ENCODE peak calls at places on chromosome 4, in six cellular contexts. E is tibial nerve, X is uterus, Q is H9, I is fibroblast of lung, W is heart left ventricle. H is an unnamed sample. For H3K4me1, the result is how much of the 10 kb centered on the place peaks cover.

GRCh38 chr4:138522366-138522765 is 280.2 kb upstream of the SLC7A11 start:
- DNase-seq in E (no peak), X (no peak), Q (peak), I (peak), W (no peak), H (no peak)

GRCh38 chr4:80566203-80566872 is 230.8 kb downstream of the CFAP299 start:
- DNase-seq in E (no peak), X (no peak), Q (no peak), I (peak), W (no peak), H (no peak)

GRCh38 chr4:76969493-76969892 is 19.9 kb downstream of the SEPTIN11 start:
- DNase-seq in E (no peak), X (no peak), Q (no peak), I (no peak), W (no peak), H (no peak)

GRCh38 chr4:137543650-137544049 is 11.4 kb upstream of the PCDH18 start:
- DNase-seq in E (no peak), X (no peak), Q (no peak), I (no peak), W (no peak), H (no peak)

GRCh38 chr4:15238720-15239119 is 189.1 kb upstream of the C1QTNF7 start:
- DNase-seq in E (no peak), X (no peak), Q (peak), I (peak), W (no peak), H (no peak)

GRCh38 chr4:105551968-105552746 is at the start of gene ARHGEF38:
- DNase-seq in E (no peak), X (no peak), Q (peak), I (peak), W (no peak), H (peak)

GRCh38 chr4:69092190-69092589 is 4.1 kb upstream of the UGT2B7 start:
- DNase-seq in E (no peak), X (no peak), Q (no peak), I (peak), W (no peak), H (no peak)

GRCh38 chr4:161376275-161376674 is 787.5 kb downstream of the FSTL5 start:
- DNase-seq in E (no peak), X (no peak), Q (no peak), I (peak), W (no peak), H (no peak)

GRCh38 chr4:47790105-47790504 is 47.8 kb downstream of the CORIN start:
- DNase-seq in E (no peak), X (no peak), Q (no peak), I (no peak), W (no peak), H (no peak)

GRCh38 chr4:1098311-1098925 is 14.9 kb downstream of the RNF212 start:
- DNase-seq in E (no peak), X (no peak), Q (peak), I (no peak), W (no peak), H (no peak)

GRCh38 chr4:118325443-118325842 is 27.4 kb downstream of the PRSS12 start:
- DNase-seq in E (no peak), X (no peak), Q (no peak), I (no peak), W (no peak), H (no peak)

GRCh38 chr4:21811576-21811975 is 137.0 kb downstream of the KCNIP4 start:
- DNase-seq in E (no peak), X (no peak), Q (no peak), I (no peak), W (no peak), H (no peak)

GRCh38 chr4:784401-785331 is 41.3 kb downstream of the CPLX1 start:
- DNase-seq in E (no peak), X (no peak), Q (no peak), I (no peak), W (peak), H (peak)

GRCh38 chr4:33625762-33626161 is 2618.6 kb downstream of the ARAP2 start:
- DNase-seq in E (no peak), X (no peak), Q (no peak), I (peak), W (no peak), H (no peak)

GRCh38 chr4:146186556-146186955 is 11.0 kb downstream of the LSM6 start:
- DNase-seq in E (no peak), X (no peak), Q (no peak), I (no peak), W (no peak), H (no peak)

GRCh38 chr4:157172011-157172410 is 48.5 kb upstream of the GRIA2 start:
- DNase-seq in E (no peak), X (no peak), Q (no peak), I (peak), W (no peak), H (no peak)

GRCh38 chr4:170122252-170122651 is 32.5 kb upstream of the AADAT start:
- DNase-seq in E (no peak), X (no peak), Q (no peak), I (no peak), W (no peak), H (no peak)

GRCh38 chr4:145513020-145513621 is 31.5 kb downstream of the SMAD1 start:
- DNase-seq in E (no peak), X (no peak), Q (no peak), I (no peak), W (no peak), H (no peak)

GRCh38 chr4:76830612-76831474 is 67.1 kb downstream of the SOWAHB start:
- DNase-seq in E (peak), X (peak), Q (no peak), I (peak), W (no peak), H (no peak)

GRCh38 chr4:147736458-147736857 is 4.6 kb downstream of the ARHGAP10 start:
- DNase-seq in E (no peak), X (no peak), Q (no peak), I (peak), W (no peak), H (no peak)

GRCh38 chr4:8905773-8906667 is 34.4 kb upstream of the HMX1 start:
- DNase-seq in E (no peak), X (peak), Q (peak), I (no peak), W (peak), H (peak)

GRCh38 chr4:122576261-122577188 is 44.3 kb downstream of the IL21 start:
- DNase-seq in E (peak), X (no peak), Q (no peak), I (peak), W (no peak), H (no peak)

GRCh38 chr4:152106113-152106763 is 345.4 kb upstream of the GATB start:
- DNase-seq in E (peak), X (peak), Q (no peak), I (peak), W (no peak), H (peak)

GRCh38 chr4:168710353-168710946 is 213.6 kb downstream of the PALLD start:
- DNase-seq in E (peak), X (peak), Q (no peak), I (peak), W (no peak), H (no peak)

GRCh38 chr4:72505314-72505744 is 63.7 kb downstream of the ADAMTS3 start:
- DNase-seq in E (no peak), X (peak), Q (peak), I (peak), W (no peak), H (peak)

GRCh38 chr4:76458829-76459228 is 23.8 kb downstream of the SHROOM3 start:
- DNase-seq in E (no peak), X (no peak), Q (no peak), I (no peak), W (no peak), H (no peak)

GRCh38 chr4:76620723-76621463 is 185.9 kb downstream of the SHROOM3 start:
- DNase-seq in E (no peak), X (no peak), Q (no peak), I (no peak), W (no peak), H (no peak)

GRCh38 chr4:162497564-162498167 is 333.9 kb upstream of the FSTL5 start:
- DNase-seq in E (no peak), X (no peak), Q (no peak), I (peak), W (no peak), H (no peak)

GRCh38 chr4:128393111-128393704 is 105.6 kb upstream of the PGRMC2 start:
- DNase-seq in E (no peak), X (no peak), Q (no peak), I (peak), W (no peak), H (no peak)

GRCh38 chr4:71783972-71784371 is at the start of gene GC:
- DNase-seq in E (no peak), X (no peak), Q (no peak), I (no peak), W (no peak), H (no peak)

GRCh38 chr4:165331823-165332222 is 4.4 kb downstream of the MSMO1 start:
- DNase-seq in E (no peak), X (no peak), Q (no peak), I (no peak), W (no peak), H (no peak)

GRCh38 chr4:52111995-52112394 is 60.9 kb downstream of the SPATA18 start:
- DNase-seq in E (no peak), X (no peak), Q (no peak), I (no peak), W (no peak), H (no peak)

GRCh38 chr4:152278505-152279301 is 257.2 kb downstream of the FBXW7 start:
- DNase-seq in E (no peak), X (no peak), Q (peak), I (no peak), W (no peak), H (peak)

GRCh38 chr4:186820371-186820990 is 96.8 kb upstream of the FAT1 start:
- DNase-seq in E (no peak), X (no peak), Q (no peak), I (peak), W (peak), H (peak)

GRCh38 chr4:26074672-26075071 is 160.7 kb downstream of the SMIM20 start:
- DNase-seq in E (peak), X (no peak), Q (no peak), I (no peak), W (no peak), H (no peak)

GRCh38 chr4:58560736-58561135 is 1450.6 kb upstream of the IGFBP7 start:
- DNase-seq in E (no peak), X (no peak), Q (no peak), I (no peak), W (no peak), H (no peak)

GRCh38 chr4:3250956-3251690 is 2.2 kb downstream of the MSANTD1 start:
- DNase-seq in E (no peak), X (peak), Q (peak), I (no peak), W (peak), H (peak)

GRCh38 chr4:78776729-78777555 is 792 bp downstream of the BMP2K start:
- DNase-seq in E (peak), X (peak), Q (peak), I (peak), W (peak), H (peak)

GRCh38 chr4:182620111-182620980 is 296.8 kb downstream of the DCTD start:
- DNase-seq in E (no peak), X (no peak), Q (no peak), I (no peak), W (no peak), H (no peak)

GRCh38 chr4:182619659-182620058 is 297.5 kb downstream of the DCTD start:
- DNase-seq in E (no peak), X (no peak), Q (no peak), I (no peak), W (no peak), H (no peak)

GRCh38 chr4:182616476-182616875 is 300.7 kb downstream of the DCTD start:
- DNase-seq in E (no peak), X (no peak), Q (no peak), I (no peak), W (no peak), H (no peak)
- H3K27ac ChIP-seq in E (no peak), X (no peak), Q (no peak), I (no peak), W (no peak), H (no peak)

DNA sequence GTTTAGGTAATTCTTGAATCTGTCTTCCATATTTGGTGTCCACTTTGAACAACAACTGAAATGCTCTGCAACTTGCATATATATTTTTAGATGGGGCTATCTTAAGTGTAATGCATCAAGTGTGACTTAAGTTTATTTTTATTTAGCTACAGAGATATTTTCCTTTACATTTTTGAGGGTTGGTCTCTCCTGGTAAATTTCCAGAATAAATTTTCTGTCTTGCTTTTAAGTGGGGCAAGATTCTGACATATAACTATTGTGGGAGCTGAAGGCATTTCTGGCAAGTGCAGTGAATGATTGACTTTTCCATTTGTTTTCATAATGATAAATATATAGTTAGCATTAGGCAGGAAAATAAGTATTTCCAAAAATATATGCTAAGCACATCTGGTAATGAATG is 18.8 kb downstream of the UNC5C start:
- DNase-seq in E (no peak), X (no peak), Q (no peak), I (no peak), W (no peak), H (no peak)
- H3K4me1 ChIP-seq in E (under half), X (under half), Q (under half), I (under half), W (under half), H (under half)

DNA sequence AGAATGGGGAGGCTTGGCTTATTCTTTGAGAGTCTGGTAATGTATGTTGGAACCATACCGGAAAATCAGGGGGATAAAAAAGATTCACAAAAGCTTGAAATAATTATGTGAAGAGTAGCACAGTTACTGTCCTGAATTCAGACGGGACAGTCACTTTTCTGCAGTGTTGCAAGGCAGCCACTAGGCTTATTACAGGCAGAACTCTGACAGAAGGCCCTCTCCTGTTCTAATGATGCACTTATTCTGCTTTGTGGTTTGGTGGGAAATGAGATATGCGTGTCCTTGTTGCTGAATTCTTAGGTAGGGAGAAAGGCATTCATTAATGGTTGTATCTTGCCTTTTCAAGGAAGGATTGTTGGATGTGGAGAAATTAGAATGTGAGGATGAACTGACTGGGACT is 37.2 kb downstream of the GUCY1B1 start:
- DNase-seq in E (no peak), X (no peak), Q (peak), I (peak), W (no peak), H (no peak)
- H3K27ac ChIP-seq in E (no peak), X (no peak), Q (no peak), I (no peak), W (no peak), H (no peak)

GRCh38 chr4:40547446-40548132 is 82.1 kb downstream of the RBM47 start:
- DNase-seq in E (no peak), X (no peak), Q (no peak), I (no peak), W (no peak), H (no peak)
- H3K4me1 ChIP-seq in E (under half), X (under half), Q (under half), I (under half), W (under half), H (under half)

DNA sequence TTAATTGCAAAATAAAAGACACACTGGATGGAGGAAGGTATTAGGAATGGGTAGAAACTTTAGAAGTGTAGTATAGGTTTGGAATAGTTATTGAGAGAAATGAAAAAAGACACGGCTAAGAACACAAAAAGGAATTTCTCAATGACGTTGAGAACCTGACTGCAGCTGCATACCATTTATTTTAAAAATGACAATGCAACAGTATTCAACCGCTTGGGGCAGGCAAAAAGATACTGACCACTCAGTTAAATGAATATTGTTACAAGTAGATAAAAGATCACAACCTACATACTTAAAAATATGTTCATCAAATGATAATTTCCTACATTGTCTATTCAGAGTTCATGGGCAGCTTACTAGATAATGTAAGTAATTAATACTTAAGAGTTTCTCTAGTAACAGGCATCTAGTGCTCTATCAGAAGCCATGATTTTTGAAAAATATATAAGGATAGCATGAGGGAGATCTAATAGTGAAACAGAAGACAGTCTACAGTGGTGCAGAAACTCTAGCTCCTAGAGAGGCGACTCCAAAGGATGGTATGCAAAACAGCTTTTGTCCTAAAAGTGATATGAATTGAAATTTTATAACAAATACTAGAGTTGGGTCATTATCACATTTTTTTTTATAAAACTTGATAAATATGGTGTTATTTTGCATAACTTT is 216.2 kb upstream of the VEGFC start:
- DNase-seq in E (no peak), X (no peak), Q (no peak), I (no peak), W (no peak), H (no peak)
- H3K27ac ChIP-seq in E (no peak), X (no peak), Q (no peak), I (no peak), W (no peak), H (no peak)

GRCh38 chr4:57020467-57021101 is 41.9 kb downstream of the POLR2B start:
- DNase-seq in E (no peak), X (no peak), Q (no peak), I (peak), W (no peak), H (no peak)
- H3K4me1 ChIP-seq in E (under half), X (under half), Q (under half), I (under half), W (under half), H (under half)

GRCh38 chr4:39936565-39937418 is 40.9 kb downstream of the PDS5A start:
- DNase-seq in E (no peak), X (no peak), Q (no peak), I (no peak), W (no peak), H (no peak)

GRCh38 chr4:39931441-39931901 is 46.2 kb downstream of the PDS5A start:
- DNase-seq in E (no peak), X (no peak), Q (no peak), I (no peak), W (no peak), H (no peak)

GRCh38 chr4:39932776-39933402 is 44.8 kb downstream of the PDS5A start:
- DNase-seq in E (no peak), X (no peak), Q (no peak), I (no peak), W (no peak), H (no peak)

GRCh38 chr4:39937683-39938268 is 39.9 kb downstream of the PDS5A start:
- DNase-seq in E (no peak), X (no peak), Q (no peak), I (no peak), W (no peak), H (no peak)

DNA sequence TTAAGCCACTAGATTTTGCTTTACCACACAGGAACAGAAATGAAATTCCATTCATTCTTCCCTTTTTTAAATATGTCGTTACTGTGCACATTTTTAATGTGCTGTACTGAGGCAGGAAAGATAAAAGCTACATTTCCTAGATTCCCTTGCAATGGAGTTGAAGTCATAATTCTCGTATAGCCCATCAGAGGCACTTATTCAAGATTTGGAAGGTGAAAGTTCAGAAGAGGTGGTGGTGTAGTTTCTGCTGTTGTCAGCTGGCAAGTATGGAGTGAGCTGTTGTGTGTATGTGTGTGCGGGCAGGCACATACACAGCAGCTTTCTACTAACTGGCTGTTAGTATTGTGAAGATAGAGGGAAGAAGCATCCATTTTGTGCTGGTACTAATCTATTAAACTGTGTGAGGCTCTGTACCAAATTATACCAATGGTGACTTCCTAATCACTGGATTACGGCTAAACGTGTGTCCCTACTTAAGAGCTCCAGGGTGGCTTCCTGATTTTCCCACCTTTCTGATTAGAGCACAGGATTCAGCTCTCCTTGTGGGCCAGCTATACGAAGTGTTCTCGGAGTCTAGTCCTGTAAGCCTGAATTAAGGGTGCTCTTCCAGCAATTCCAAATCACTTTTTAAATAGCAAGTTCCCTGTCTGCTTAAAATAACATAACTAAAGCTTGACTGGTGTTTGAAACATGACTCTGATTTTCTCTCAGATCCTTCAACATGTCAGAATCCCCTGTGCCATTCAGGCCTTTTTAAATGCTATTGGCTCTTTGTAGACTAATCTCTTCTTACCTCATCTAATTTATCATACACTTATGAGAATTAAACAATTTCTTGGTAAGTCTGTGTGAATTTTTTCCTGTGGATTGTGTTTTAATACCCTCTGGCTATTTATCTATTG is 43.8 kb downstream of the PDS5A start:
- DNase-seq in E (no peak), X (no peak), Q (no peak), I (peak), W (no peak), H (no peak)
- H3K27ac ChIP-seq in E (no peak), X (no peak), Q (no peak), I (peak), W (no peak), H (no peak)